ENCODE peak calls at places on chromosomes 12 and 14, in four cellular contexts. One of them, this sample, is unnamed.

GRCh38 chr12:119207161-119207560 is 28.4 kb downstream of the HSPB8 start:
- DNase-seq in SW480: no peak
- DNase-seq in RWPE2: no peak
- DNase-seq in astrocyte: no peak
- DNase-seq in this sample: no peak

GRCh38 chr12:121964813-121965643 is 46.6 kb downstream of the CFAP251 start:
- DNase-seq in RWPE2: no peak
- DNase-seq in SW480: no peak
- DNase-seq in astrocyte: peak; percentile 92
- DNase-seq in this sample: no peak

GRCh38 chr12:55446334-55446733 is 2.5 kb downstream of the OR6C2 start:
- DNase-seq in SW480: no peak
- DNase-seq in astrocyte: no peak
- DNase-seq in RWPE2: no peak
- DNase-seq in this sample: peak; percentile 53

GRCh38 chr12:89832336-89832735 is 123.7 kb upstream of the ATP2B1 start:
- DNase-seq in astrocyte: no peak
- DNase-seq in SW480: no peak
- DNase-seq in RWPE2: no peak
- DNase-seq in this sample: no peak

GRCh38 chr14:99524804-99525698 is 43.8 kb downstream of the CCNK start:
- DNase-seq in SW480: peak; percentile 59
- DNase-seq in RWPE2: no peak
- DNase-seq in astrocyte: peak; percentile 54
- DNase-seq in this sample: peak; percentile 19

GRCh38 chr14:83300454-83301064 is 1766.9 kb upstream of the SEL1L start:
- DNase-seq in SW480: peak; percentile 33
- DNase-seq in RWPE2: no peak
- DNase-seq in astrocyte: peak; percentile 2
- DNase-seq in this sample: peak; percentile 67

GRCh38 chr14:91896419-91896818 is 29.1 kb upstream of the TC2N start:
- DNase-seq in SW480: no peak
- DNase-seq in RWPE2: no peak
- DNase-seq in astrocyte: no peak
- DNase-seq in this sample: no peak

GRCh38 chr14:100525615-100526014 is 61.6 kb downstream of the BEGAIN start:
- DNase-seq in SW480: no peak
- DNase-seq in astrocyte: no peak
- DNase-seq in RWPE2: peak; percentile 56
- DNase-seq in this sample: no peak

GRCh38 chr14:88986146-88986841 is 161.8 kb downstream of the TTC8 start:
- DNase-seq in astrocyte: peak; percentile 87
- DNase-seq in SW480: peak; percentile 38
- DNase-seq in RWPE2: peak; percentile 93
- DNase-seq in this sample: no peak

GRCh38 chr14:71586131-71586893 is 345.9 kb upstream of the RGS6 start:
- DNase-seq in RWPE2: no peak
- DNase-seq in SW480: no peak
- DNase-seq in astrocyte: peak; percentile 57
- DNase-seq in this sample: no peak

GRCh38 chr14:89422181-89422951 is 5.3 kb upstream of the FOXN3 start:
- DNase-seq in astrocyte: no peak
- DNase-seq in RWPE2: no peak
- DNase-seq in SW480: no peak
- DNase-seq in this sample: no peak

GRCh38 chr12:122412851-122413433 is 9.5 kb downstream of the CLIP1 start:
- DNase-seq in RWPE2: no peak
- DNase-seq in astrocyte: no peak
- DNase-seq in SW480: no peak
- DNase-seq in this sample: no peak

GRCh38 chr12:40733871-40734270 is 41.6 kb downstream of the CNTN1 start:
- DNase-seq in RWPE2: no peak
- DNase-seq in SW480: no peak
- DNase-seq in astrocyte: no peak
- DNase-seq in this sample: no peak

GRCh38 chr12:31583878-31584277 is 7.1 kb downstream of the DENND5B start:
- DNase-seq in astrocyte: no peak
- DNase-seq in SW480: no peak
- DNase-seq in RWPE2: no peak
- DNase-seq in this sample: no peak

GRCh38 chr12:29346764-29347421 is 34.1 kb downstream of the ERGIC2 start:
- DNase-seq in SW480: no peak
- DNase-seq in RWPE2: no peak
- DNase-seq in astrocyte: peak; percentile 36
- DNase-seq in this sample: peak; percentile 21

GRCh38 chr12:22048351-22049041 is 2.5 kb downstream of the CMAS start:
- DNase-seq in astrocyte: no peak
- DNase-seq in SW480: no peak
- DNase-seq in RWPE2: no peak
- DNase-seq in this sample: no peak

GRCh38 chr14:70622111-70622712 is 19.5 kb upstream of the TTC9 start:
- DNase-seq in RWPE2: no peak
- DNase-seq in astrocyte: peak; percentile 8
- DNase-seq in SW480: peak; percentile 74
- DNase-seq in this sample: peak; percentile 71

GRCh38 chr14:101506211-101506920 is 54.9 kb upstream of the DIO3 start:
- DNase-seq in SW480: no peak
- DNase-seq in RWPE2: peak; percentile 67
- DNase-seq in astrocyte: no peak
- DNase-seq in this sample: no peak

GRCh38 chr14:67487937-67488893 is at the start of gene TMEM229B:
- DNase-seq in astrocyte: no peak
- DNase-seq in RWPE2: no peak
- DNase-seq in SW480: peak; percentile 23
- DNase-seq in this sample: peak; percentile 44

GRCh38 chr14:71856199-71856919 is 75.9 kb upstream of the RGS6 start:
- DNase-seq in SW480: no peak
- DNase-seq in RWPE2: no peak
- DNase-seq in astrocyte: no peak
- DNase-seq in this sample: no peak

GRCh38 chr14:68810173-68811153 is 17.6 kb upstream of the ZFP36L1 start:
- DNase-seq in RWPE2: peak; percentile 27
- DNase-seq in astrocyte: no peak
- DNase-seq in SW480: no peak
- DNase-seq in this sample: no peak

GRCh38 chr12:39272934-39273770 is 169.8 kb downstream of the KIF21A start:
- DNase-seq in SW480: peak; percentile 31
- DNase-seq in RWPE2: no peak
- DNase-seq in astrocyte: peak; percentile 27
- DNase-seq in this sample: peak; percentile 74

GRCh38 chr12:94969424-94969823 is 34.1 kb downstream of the NDUFA12 start:
- DNase-seq in RWPE2: no peak
- DNase-seq in SW480: no peak
- DNase-seq in astrocyte: no peak
- DNase-seq in this sample: no peak

GRCh38 chr12:107437954-107438353 is 247.6 kb upstream of the PWP1 start:
- DNase-seq in SW480: no peak
- DNase-seq in RWPE2: no peak
- DNase-seq in astrocyte: no peak
- DNase-seq in this sample: no peak

GRCh38 chr14:22770481-22771187 is 4.1 kb downstream of the OXA1L start:
- DNase-seq in SW480: no peak
- DNase-seq in astrocyte: no peak
- DNase-seq in RWPE2: no peak
- DNase-seq in this sample: no peak

GRCh38 chr12:1496162-1496925 is 98.0 kb downstream of the FBXL14 start:
- DNase-seq in astrocyte: no peak
- DNase-seq in SW480: no peak
- DNase-seq in RWPE2: peak; percentile 62
- DNase-seq in this sample: no peak

GRCh38 chr14:47676301-47676617 is 854 bp upstream of the MDGA2 start:
- DNase-seq in astrocyte: no peak
- DNase-seq in SW480: no peak
- DNase-seq in RWPE2: no peak
- DNase-seq in this sample: no peak